ENCODE peak calls at places on chromosomes 16 and 17, in four cellular contexts. W is GM12878, V is WTC11, F is SK-N-SH. T is an unnamed sample.

GRCh38 chr17:40522250-40522960 is 21.0 kb upstream of the TNS4 start:
- DNase-seq in V (no peak), F (no peak), W (no peak), T (no peak)

GRCh38 chr16:50301626-50302471 is 35.5 kb downstream of the ADCY7 start:
- DNase-seq in V (no peak), W (no peak), F (peak), T (no peak)

GRCh38 chr17:59423137-59423703 is 91.8 kb downstream of the YPEL2 start:
- DNase-seq in W (no peak), V (no peak), F (no peak), T (peak)

GRCh38 chr17:42340691-42341127 is 47.5 kb downstream of the STAT3 start:
- DNase-seq in F (no peak), V (no peak), W (no peak), T (no peak)

GRCh38 chr16:2438121-2438520 is 8.9 kb downstream of the CCNF start:
- DNase-seq in W (no peak), F (no peak), V (no peak), T (no peak)

GRCh38 chr17:37708616-37709212 is 36.1 kb downstream of the HNF1B start:
- DNase-seq in F (no peak), W (no peak), V (no peak), T (no peak)

GRCh38 chr16:26830716-26831115 is 236.0 kb upstream of the C16orf82 start:
- DNase-seq in W (no peak), V (no peak), F (no peak), T (no peak)

GRCh38 chr17:30576326-30576861 is 99.2 kb downstream of the GOSR1 start:
- DNase-seq in F (no peak), V (no peak), W (no peak), T (no peak)

GRCh38 chr17:50824429-50824828 is 11.0 kb upstream of the WFIKKN2 start:
- DNase-seq in F (no peak), V (no peak), W (no peak), T (no peak)

GRCh38 chr16:67163164-67163902 is 1.2 kb upstream of the HSF4 start:
- DNase-seq in V (peak), F (peak), W (no peak), T (no peak)

GRCh38 chr17:57862990-57863667 is 13.3 kb upstream of the MRPS23 start:
- DNase-seq in V (no peak), W (no peak), F (peak), T (no peak)

GRCh38 chr16:33059206-33059605 is 134.8 kb upstream of the TP53TG3C start:
- DNase-seq in W (no peak), F (no peak), V (no peak), T (no peak)

GRCh38 chr16:20001856-20002707 is 71.6 kb downstream of the GPR139 start:
- DNase-seq in F (peak), V (no peak), W (no peak), T (no peak)

GRCh38 chr17:33072421-33073175 is 81.0 kb downstream of the SPACA3 start:
- DNase-seq in F (no peak), V (no peak), W (no peak), T (no peak)

GRCh38 chr17:33260638-33261037 is 32.5 kb downstream of the ASIC2 start:
- DNase-seq in V (peak), F (no peak), W (no peak), T (no peak)

GRCh38 chr16:67470314-67470713 is 10.6 kb downstream of the ATP6V0D1 start:
- DNase-seq in V (no peak), F (peak), W (no peak), T (no peak)

GRCh38 chr17:54771409-54771808 is 129.2 kb upstream of the TOM1L1 start:
- DNase-seq in W (no peak), F (no peak), V (no peak), T (no peak)

GRCh38 chr16:72242757-72243156 is 70.8 kb upstream of the PMFBP1 start:
- DNase-seq in F (no peak), V (no peak), W (no peak), T (no peak)

GRCh38 chr17:53721101-53721500 is 101.6 kb upstream of the KIF2B start:
- DNase-seq in V (no peak), F (no peak), W (no peak), T (no peak)

GRCh38 chr17:14926526-14927122 is 338.5 kb downstream of the PMP22 start:
- DNase-seq in F (peak), W (no peak), V (peak), T (peak)

GRCh38 chr16:54946909-54947308 is 16.2 kb downstream of the IRX5 start:
- DNase-seq in F (no peak), W (no peak), V (no peak), T (no peak)

GRCh38 chr16:58126451-58126968 is 2.7 kb downstream of the CFAP20 start:
- DNase-seq in V (no peak), W (no peak), F (no peak), T (no peak)
- TF ChIP-seq USF1 in V (no peak), W (no peak), F (no peak), T (no peak)

DNA sequence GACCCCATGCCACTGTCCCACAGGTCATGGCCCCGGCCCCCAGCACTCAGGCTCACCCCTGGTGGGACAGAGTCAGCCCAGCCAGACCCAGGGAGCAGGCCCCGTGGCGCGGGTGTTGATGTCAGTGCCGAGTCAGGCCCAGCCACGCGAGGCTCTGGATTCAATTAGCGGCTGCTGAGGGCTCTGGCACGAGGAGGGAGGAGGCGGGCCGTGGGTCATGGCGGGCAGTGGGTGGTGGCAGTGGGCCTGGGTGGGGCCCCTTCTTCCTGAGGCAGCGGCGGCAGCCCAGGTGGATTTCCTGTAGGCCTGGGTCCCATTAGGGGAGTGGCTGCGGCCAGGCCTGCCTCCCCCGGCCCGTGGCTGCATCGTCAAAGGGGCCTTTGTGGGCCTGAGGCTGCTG is 12.8 kb downstream of the VASN start:
- DNase-seq in F (peak), V (no peak), W (no peak), T (peak)
- TF ChIP-seq USF1 in F (no peak), V (no peak), W (no peak), T (no peak)

GRCh38 chr17:74332017-74332650 is 6.1 kb downstream of the KIF19 start:
- DNase-seq in F (no peak), V (no peak), W (no peak), T (no peak)

GRCh38 chr17:74335529-74336062 is 9.6 kb downstream of the KIF19 start:
- DNase-seq in V (no peak), W (no peak), F (no peak), T (no peak)

GRCh38 chr17:74330446-74330845 is 4.4 kb downstream of the KIF19 start:
- DNase-seq in W (no peak), V (no peak), F (no peak), T (no peak)

GRCh38 chr17:74334393-74335039 is 8.5 kb downstream of the KIF19 start:
- DNase-seq in V (no peak), F (no peak), W (no peak), T (no peak)

DNA sequence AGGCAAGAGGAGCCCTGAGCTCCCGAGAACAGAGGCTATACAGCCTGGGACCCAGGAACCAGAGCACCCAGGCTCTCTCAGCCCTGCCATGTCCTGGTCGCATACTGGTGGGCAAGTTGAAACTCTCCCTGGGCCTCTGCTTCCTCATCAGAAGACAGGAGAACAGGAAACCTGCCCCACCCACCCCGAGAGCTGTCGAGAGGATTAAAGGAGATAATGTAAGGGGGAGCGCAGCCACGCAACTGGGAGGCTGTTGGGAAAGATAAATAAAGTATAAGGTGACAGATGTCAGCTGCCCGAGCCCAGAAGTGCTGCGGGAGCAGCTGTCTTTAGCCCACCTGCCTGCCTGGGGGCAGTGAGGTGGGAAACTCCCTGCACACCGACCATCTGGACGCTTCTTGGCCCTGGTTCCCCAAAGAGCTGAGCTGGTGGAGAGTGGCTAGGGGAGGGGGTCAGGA is 6.8 kb downstream of the KIF19 start:
- DNase-seq in F (no peak), V (no peak), W (no peak), T (peak)
- TF ChIP-seq USF1 in F (no peak), V (no peak), W (no peak), T (peak)

DNA sequence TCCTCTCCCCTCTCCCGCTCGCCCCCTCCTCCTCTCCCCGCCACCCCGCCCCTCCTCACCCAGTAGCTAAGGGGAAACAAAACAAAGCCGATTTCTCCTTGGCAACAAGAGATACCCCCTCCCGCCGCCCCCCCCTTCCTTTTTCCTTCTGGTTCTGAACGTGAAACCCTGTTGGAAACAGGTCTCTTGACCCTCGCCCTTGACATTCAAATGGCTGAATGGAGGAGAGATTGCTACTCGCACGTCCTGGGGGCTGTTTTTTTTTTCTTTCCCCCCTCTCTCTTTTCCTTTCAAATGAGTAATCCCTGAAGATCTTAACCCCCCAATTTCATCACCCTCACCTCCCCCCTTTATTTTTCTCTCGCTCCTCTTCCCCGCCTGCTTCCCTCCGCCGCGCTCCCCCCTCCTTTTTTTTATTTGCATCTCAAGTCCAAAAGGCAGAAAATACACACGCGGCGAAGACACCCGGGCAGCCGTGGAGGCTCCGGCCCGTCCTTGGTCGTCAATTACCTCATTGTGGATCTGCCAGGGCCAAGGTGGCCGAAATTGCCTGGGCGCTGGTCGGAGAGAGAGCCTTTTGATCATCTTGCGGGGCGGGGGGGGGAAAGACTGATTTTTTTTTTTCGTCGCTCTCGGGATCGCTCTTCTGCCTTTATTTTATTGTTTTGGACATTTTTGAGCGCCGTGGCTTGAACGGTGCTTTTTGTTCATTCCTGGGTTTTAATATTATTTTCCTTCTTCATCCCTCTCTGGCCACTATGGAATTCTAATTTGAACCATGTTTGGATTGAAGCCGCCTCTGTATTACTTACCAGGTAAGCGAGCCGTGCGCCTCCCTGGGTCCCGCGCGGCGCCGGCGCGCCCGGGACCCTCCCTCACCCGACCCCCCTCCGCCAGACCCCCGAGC is 57.3 kb upstream of the GSE1 start:
- DNase-seq in W (no peak), F (peak), V (peak), T (peak)
- TF ChIP-seq USF1 in W (no peak), F (no peak), V (no peak), T (no peak)

GRCh38 chr17:83065660-83066542 is 13.5 kb upstream of the METRNL start:
- DNase-seq in F (no peak), W (no peak), V (no peak), T (peak)
- TF ChIP-seq USF1 in F (no peak), W (no peak), V (no peak), T (no peak)

DNA sequence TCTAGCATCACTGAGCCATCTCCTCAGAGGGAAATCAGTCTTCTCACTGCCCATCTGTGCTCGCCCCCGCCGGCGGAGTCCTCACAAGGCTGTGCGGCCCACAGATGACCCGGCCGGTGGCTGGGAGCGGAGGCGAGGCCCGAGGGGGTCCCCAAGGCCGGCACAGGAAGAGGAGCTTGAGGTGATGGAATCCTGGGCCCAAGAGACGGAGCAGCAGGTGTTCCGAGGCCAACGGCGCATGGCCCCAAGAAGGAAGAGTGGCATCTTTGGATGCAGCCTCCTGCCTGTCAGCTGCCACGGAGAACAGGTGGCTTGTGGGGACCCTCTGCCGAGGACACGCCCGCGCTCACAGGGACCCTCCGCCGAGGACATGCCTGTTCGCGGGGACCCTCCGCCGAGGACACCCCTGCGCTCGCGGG is 72.7 kb upstream of the GNG13 start:
- DNase-seq in V (no peak), W (no peak), F (no peak), T (no peak)
- TF ChIP-seq USF1 in V (no peak), W (no peak), F (no peak), T (no peak)

GRCh38 chr16:86984975-86985655 is 332.1 kb downstream of the C16orf95 start:
- DNase-seq in W (no peak), F (no peak), V (peak), T (no peak)
- TF ChIP-seq USF1 in W (no peak), F (no peak), V (no peak), T (no peak)

GRCh38 chr17:83124871-83125514 is 45.6 kb downstream of the METRNL start:
- DNase-seq in V (no peak), W (no peak), F (no peak), T (no peak)
- TF ChIP-seq USF1 in V (no peak), W (no peak), F (no peak), T (no peak)

T was measured in K562.